ENCODE peak calls at places on chromosomes 11 and 22, in five cellular contexts. U is HCT116, Q is SK-N-SH, A is HepG2, J is K562. V is an unnamed sample.

GRCh38 chr11:94007906-94008305 is 13.2 kb upstream of the HEPHL1 start:
- DNase-seq in Q (no peak), A (no peak), J (no peak), U (no peak), V (no peak)

GRCh38 chr22:39994566-39995345 is at the start of gene FAM83F:
- DNase-seq in A (no peak), U (peak), Q (no peak), J (no peak), V (peak)

GRCh38 chr11:108289699-108290098 is 66.8 kb downstream of the ATM start:
- DNase-seq in A (no peak), J (no peak), Q (no peak), U (no peak), V (peak)

GRCh38 chr11:86115542-86116385 is 46.9 kb upstream of the PICALM start:
- DNase-seq in Q (no peak), J (no peak), A (no peak), U (no peak), V (no peak)

GRCh38 chr11:122690801-122691649 is 35.5 kb downstream of the UBASH3B start:
- DNase-seq in Q (no peak), A (no peak), J (no peak), U (no peak), V (no peak)

GRCh38 chr22:29587938-29588699 is 7.2 kb upstream of the NIPSNAP1 start:
- DNase-seq in Q (no peak), U (no peak), J (no peak), A (peak), V (no peak)

GRCh38 chr11:85682330-85683305 is 3.4 kb downstream of the CCDC89 start:
- DNase-seq in Q (peak), A (no peak), U (no peak), J (peak), V (no peak)

GRCh38 chr22:22717723-22718122 is 73.3 kb downstream of the GGTLC2 start:
- DNase-seq in J (no peak), A (no peak), U (no peak), Q (no peak), V (no peak)

GRCh38 chr11:12674936-12675696 is 895 bp downstream of the TEAD1 start:
- DNase-seq in A (no peak), U (no peak), Q (peak), J (peak), V (no peak)

GRCh38 chr11:69873166-69874077 is 54.2 kb upstream of the FGF3 start:
- DNase-seq in A (no peak), J (no peak), U (no peak), Q (no peak), V (no peak)

GRCh38 chr11:132072044-132072879 is 701.8 kb downstream of the NTM start:
- DNase-seq in U (no peak), Q (no peak), J (no peak), A (no peak), V (no peak)

GRCh38 chr22:23402275-23403151 is 177.6 kb downstream of the IGLL1 start:
- DNase-seq in Q (peak), J (peak), U (peak), A (peak), V (peak)

GRCh38 chr11:109424893-109425292 is 2.9 kb downstream of the C11orf87 start:
- DNase-seq in Q (no peak), J (peak), U (no peak), A (peak), V (peak)

DNA sequence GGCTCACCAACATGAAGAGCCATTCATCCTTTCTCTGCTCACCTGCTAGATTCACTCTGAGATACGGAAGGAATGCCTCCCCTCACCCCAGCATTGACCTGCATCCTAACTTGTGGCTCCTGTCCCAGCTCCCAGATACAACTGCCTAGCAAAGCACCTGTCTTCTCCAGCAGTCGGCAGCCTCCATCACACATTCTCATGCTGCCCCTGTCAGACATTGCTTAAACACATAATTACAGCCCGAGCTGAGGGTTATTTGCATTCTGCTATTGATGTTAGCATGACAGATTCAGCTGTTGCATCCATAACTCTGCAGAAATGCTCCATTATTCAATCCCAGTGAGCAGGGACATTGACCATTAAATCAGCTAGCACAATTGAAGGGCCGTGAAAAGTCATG is 184.4 kb upstream of the NARS2 start:
- DNase-seq in J (no peak), Q (no peak), U (no peak), A (no peak), V (no peak)
- TF ChIP-seq JUND in J (no peak), Q (no peak), U (no peak), A (no peak), V (no peak)

DNA sequence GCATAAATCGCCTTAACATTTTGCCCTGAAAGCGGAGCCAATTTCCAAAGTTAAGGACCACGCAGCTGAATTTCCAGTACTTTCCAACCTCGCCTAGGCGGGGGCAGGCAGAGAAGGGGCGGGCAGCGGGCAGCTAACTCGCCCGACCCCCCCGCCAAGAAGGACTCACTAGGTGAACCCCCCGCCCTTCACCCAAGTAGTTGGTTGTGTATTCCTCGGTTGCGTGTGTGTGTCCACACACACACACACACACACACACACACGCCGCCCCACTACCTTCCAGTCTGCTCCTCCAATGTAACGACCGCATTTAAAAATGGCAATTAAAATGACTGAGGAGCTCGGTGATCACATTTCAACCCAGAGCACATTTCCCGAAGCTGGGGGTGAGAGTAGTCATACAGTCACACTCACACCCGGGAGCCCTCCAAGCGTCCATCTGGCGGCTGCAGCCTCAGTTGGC is 1.4 kb downstream of the TENM4 start:
- DNase-seq in J (no peak), A (no peak), U (no peak), Q (peak), V (no peak)
- TF ChIP-seq JUND in J (no peak), A (no peak), U (no peak), Q (no peak), V (no peak)

GRCh38 chr11:120536797-120537169 is 25.2 kb downstream of the GRIK4 start:
- DNase-seq in A (no peak), Q (no peak), U (no peak), J (no peak), V (no peak)
- TF ChIP-seq JUND in A (no peak), Q (no peak), U (no peak), J (no peak), V (no peak)

GRCh38 chr11:9688716-9689511 is 25.0 kb downstream of the SWAP70 start:
- DNase-seq in J (peak), Q (peak), A (no peak), U (no peak), V (no peak)
- TF ChIP-seq JUND in J (no peak), Q (peak), A (no peak), U (no peak), V (no peak)

DNA sequence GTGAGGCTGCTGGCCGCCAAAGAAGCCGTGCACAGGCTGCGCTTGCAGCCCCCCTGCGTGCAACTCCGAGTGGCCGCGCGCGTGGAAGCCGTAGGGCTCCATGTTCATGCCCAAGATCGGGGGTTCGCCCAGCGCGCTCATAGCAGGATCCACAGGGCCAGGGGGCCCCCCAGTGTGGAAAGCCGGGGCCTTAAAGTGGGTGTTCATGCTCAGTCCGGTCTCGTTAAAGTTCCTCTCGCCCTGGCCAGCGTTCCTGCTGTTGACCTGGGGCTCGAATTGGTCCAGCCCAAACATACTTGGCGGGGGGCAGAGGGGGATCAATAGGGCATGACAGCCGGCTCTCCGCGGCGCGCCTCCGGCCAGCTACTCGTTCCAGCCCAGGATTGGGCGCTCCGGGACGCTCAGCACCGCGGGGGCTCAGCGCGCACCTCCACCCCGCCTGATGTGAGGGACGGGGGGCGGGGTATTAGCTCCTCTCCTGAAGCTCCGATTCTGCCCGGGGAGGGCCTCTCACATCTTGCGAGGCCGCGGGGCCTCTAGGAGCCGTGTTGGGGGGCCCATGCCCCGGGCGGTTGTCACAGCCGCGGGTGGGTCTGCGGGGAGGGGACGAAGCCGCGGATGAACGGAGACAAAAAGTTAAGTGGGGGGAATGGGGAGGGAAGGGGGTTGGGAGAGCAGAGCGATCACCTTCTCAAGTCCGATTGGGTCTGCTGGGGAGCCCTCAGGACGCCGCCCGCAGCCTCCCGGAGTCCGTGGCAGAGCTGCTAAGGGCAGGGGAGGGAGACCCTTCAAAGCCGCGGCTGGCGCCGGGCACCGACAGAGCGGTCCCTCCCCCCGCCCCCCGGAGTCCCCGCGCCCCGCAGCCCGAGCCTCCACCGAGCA is 1.1 kb downstream of the MN1 start:
- DNase-seq in A (no peak), J (no peak), U (no peak), Q (peak), V (peak)
- TF ChIP-seq JUND in A (no peak), J (no peak), U (no peak), Q (no peak), V (no peak)

GRCh38 chr11:10044618-10045017 is 249.4 kb downstream of the SBF2 start:
- DNase-seq in U (peak), J (no peak), A (peak), Q (no peak), V (no peak)
- TF ChIP-seq JUND in U (no peak), J (no peak), A (no peak), Q (no peak), V (no peak)

GRCh38 chr11:92885600-92885999 is 83.9 kb upstream of the MTNR1B start:
- DNase-seq in U (no peak), Q (no peak), J (no peak), A (no peak), V (no peak)
- TF ChIP-seq JUND in U (no peak), Q (no peak), J (no peak), A (no peak), V (no peak)

GRCh38 chr11:115623021-115623451 is 118.8 kb upstream of the CADM1 start:
- DNase-seq in A (peak), U (no peak), J (no peak), Q (no peak), V (no peak)
- TF ChIP-seq JUND in A (no peak), U (no peak), J (no peak), Q (peak), V (no peak)

GRCh38 chr11:100576044-100577021 is 110.8 kb upstream of the ARHGAP42 start:
- DNase-seq in A (peak), Q (peak), U (peak), J (peak), V (peak)

GRCh38 chr11:100578966-100579365 is 108.1 kb upstream of the ARHGAP42 start:
- DNase-seq in U (no peak), A (no peak), J (no peak), Q (no peak), V (no peak)

GRCh38 chr11:100584201-100584600 is 102.9 kb upstream of the ARHGAP42 start:
- DNase-seq in U (no peak), Q (no peak), A (no peak), J (no peak), V (no peak)

GRCh38 chr11:100585728-100586127 is 101.4 kb upstream of the ARHGAP42 start:
- DNase-seq in Q (no peak), J (no peak), A (no peak), U (no peak), V (no peak)

DNA sequence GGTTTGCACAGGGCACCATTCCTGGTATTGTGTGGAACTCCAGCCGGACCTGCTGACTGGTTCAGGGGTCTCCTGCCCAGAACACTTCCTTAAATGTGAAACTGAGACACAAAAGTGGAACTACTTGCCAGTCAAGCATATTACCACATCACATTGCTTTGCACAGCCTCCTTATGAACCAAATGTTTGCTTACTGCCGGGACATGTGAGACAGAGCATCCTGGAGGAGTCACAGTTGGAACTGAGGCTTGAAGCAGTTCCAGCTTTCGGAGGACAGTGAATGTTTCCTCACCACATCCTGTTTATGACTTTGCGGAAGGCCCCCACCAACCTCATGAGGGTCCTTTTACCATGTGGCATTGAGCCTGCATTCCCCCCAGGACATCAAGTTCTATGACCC is 105.8 kb upstream of the ARHGAP42 start:
- DNase-seq in U (no peak), Q (no peak), A (no peak), J (no peak), V (peak)
- TF ChIP-seq JUND in U (no peak), Q (no peak), A (no peak), J (no peak), V (no peak)

GRCh38 chr22:50179937-50180726 is 5.6 kb upstream of the TRABD start:
- DNase-seq in Q (no peak), A (no peak), J (no peak), U (no peak), V (no peak)
- TF ChIP-seq JUND in Q (no peak), A (no peak), J (no peak), U (no peak), V (no peak)